ENCODE peak calls at places on chromosome 9, in six cellular contexts. M is pancreas, K is stomach, X is adipocyte, Z is uterus, D is IMR-90. O is an unnamed sample. For H3K4me1, the result is how much of the 10 kb centered on the place peaks cover.

GRCh38 chr9:38382141-38382540 is 10.4 kb upstream of the ALDH1B1 start:
- DNase-seq in Z (no peak), D (no peak), K (no peak), X (no peak), M (no peak), O (no peak)

GRCh38 chr9:121972501-121972981 is 120.6 kb downstream of the TTLL11 start:
- DNase-seq in K (peak), Z (no peak), M (peak), D (peak), X (peak), O (no peak)

GRCh38 chr9:92948032-92948534 is 760 bp downstream of the FGD3 start:
- DNase-seq in Z (no peak), K (no peak), M (no peak), X (no peak), D (no peak), O (no peak)

GRCh38 chr9:114735732-114736131 is 53.7 kb upstream of the TEX48 start:
- DNase-seq in X (no peak), D (no peak), Z (no peak), K (no peak), M (no peak), O (no peak)

GRCh38 chr9:123081824-123082223 is 48.4 kb downstream of the GPR21 start:
- DNase-seq in D (peak), X (peak), Z (no peak), M (no peak), K (no peak), O (no peak)

GRCh38 chr9:125440411-125440810 is 178.8 kb downstream of the GAPVD1 start:
- DNase-seq in M (no peak), K (peak), Z (no peak), X (no peak), D (no peak), O (no peak)

GRCh38 chr9:13244190-13244589 is 35.3 kb downstream of the MPDZ start:
- DNase-seq in Z (no peak), D (no peak), K (no peak), X (no peak), M (no peak), O (no peak)

GRCh38 chr9:121947683-121948300 is 145.3 kb downstream of the TTLL11 start:
- DNase-seq in Z (no peak), K (no peak), X (no peak), D (no peak), M (no peak), O (no peak)

GRCh38 chr9:127541865-127542264 is 70.2 kb upstream of the STXBP1 start:
- DNase-seq in X (peak), K (no peak), M (no peak), D (no peak), Z (peak), O (no peak)

GRCh38 chr9:133693116-133693515 is 45.0 kb downstream of the SARDH start:
- DNase-seq in M (no peak), X (no peak), Z (no peak), D (no peak), K (no peak), O (peak)

GRCh38 chr9:106862946-106863740 is at the start of gene ZNF462:
- DNase-seq in Z (peak), D (peak), X (peak), K (no peak), M (no peak), O (no peak)

GRCh38 chr9:99037768-99038167 is 67.1 kb upstream of the TGFBR1 start:
- DNase-seq in M (no peak), X (peak), Z (no peak), K (no peak), D (no peak), O (no peak)

GRCh38 chr9:105246656-105247162 is 2.3 kb downstream of the SLC44A1 start:
- DNase-seq in Z (no peak), X (no peak), K (no peak), M (no peak), D (no peak), O (no peak)

GRCh38 chr9:137429974-137430722 is 7.0 kb downstream of the NOXA1 start:
- DNase-seq in D (no peak), Z (no peak), K (peak), X (no peak), M (no peak), O (peak)

GRCh38 chr9:37342895-37343294 is 79.6 kb upstream of the GRHPR start:
- DNase-seq in X (no peak), K (no peak), Z (no peak), D (no peak), M (no peak), O (no peak)

GRCh38 chr9:3740690-3741419 is 215.1 kb upstream of the RFX3 start:
- DNase-seq in Z (no peak), K (no peak), D (peak), X (peak), M (no peak), O (no peak)

GRCh38 chr9:99051353-99051752 is 53.6 kb upstream of the TGFBR1 start:
- DNase-seq in X (no peak), D (no peak), Z (no peak), K (no peak), M (no peak), O (no peak)

GRCh38 chr9:138074516-138074915 is 196.9 kb downstream of the CACNA1B start:
- DNase-seq in K (peak), M (no peak), D (no peak), X (no peak), Z (peak), O (peak)

GRCh38 chr9:70829591-70830265 is 291.7 kb downstream of the TRPM3 start:
- DNase-seq in Z (no peak), M (no peak), X (no peak), D (no peak), K (no peak), O (no peak)

GRCh38 chr9:4486176-4486575 is 4.1 kb upstream of the SLC1A1 start:
- DNase-seq in D (no peak), X (no peak), Z (no peak), M (no peak), K (no peak), O (no peak)

GRCh38 chr9:124629600-124629999 is 122.4 kb upstream of the NR5A1 start:
- DNase-seq in Z (no peak), X (peak), K (no peak), D (peak), M (no peak), O (no peak)

GRCh38 chr9:106307670-106308069 is 555.3 kb upstream of the ZNF462 start:
- DNase-seq in D (no peak), M (no peak), Z (no peak), K (no peak), X (no peak), O (no peak)

GRCh38 chr9:137506274-137506673 is 43.9 kb downstream of the PNPLA7 start:
- DNase-seq in X (no peak), D (no peak), Z (no peak), M (no peak), K (peak), O (peak)

DNA sequence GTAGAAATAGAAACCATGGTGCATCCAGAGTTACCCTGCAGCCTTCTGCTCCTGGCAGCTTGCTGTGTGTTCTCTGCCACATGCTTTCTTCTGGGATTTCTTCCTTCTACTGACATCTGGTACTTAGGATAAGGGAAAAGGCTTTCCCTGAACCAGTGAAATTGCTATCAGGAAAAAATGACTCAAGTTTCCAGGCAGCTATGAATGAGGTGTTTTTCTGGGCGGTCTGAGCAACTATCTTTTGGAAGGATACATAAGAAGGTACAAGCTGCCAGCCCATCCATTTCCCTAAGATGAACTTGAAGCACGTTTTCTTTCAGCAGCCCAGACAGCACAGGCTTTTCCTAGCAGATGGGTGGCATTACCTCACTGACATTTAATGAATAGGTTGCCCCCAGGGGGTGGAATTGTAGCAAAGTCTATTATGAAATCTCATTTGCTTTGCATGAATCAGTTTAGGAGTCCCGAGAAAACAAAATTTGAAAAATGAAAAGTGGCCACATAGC is 108.7 kb downstream of the C9orf152 start:
- DNase-seq in K (no peak), D (peak), M (no peak), X (peak), Z (peak), O (no peak)
- H3K4me1 ChIP-seq in K (under half), D (under half), M (under half), X (half or more), Z (under half), O (half or more)

GRCh38 chr9:21681641-21682040 is 120.8 kb upstream of the MTAP start:
- DNase-seq in Z (no peak), K (no peak), X (peak), D (peak), M (no peak), O (no peak)
- H3K4me1 ChIP-seq in Z (under half), K (under half), X (half or more), D (under half), M (under half), O (under half)

GRCh38 chr9:6763244-6763643 is 5.5 kb downstream of the KDM4C start:
- DNase-seq in X (no peak), D (no peak), Z (no peak), K (no peak), M (no peak), O (no peak)

GRCh38 chr9:6771722-6772121 is 13.9 kb downstream of the KDM4C start:
- DNase-seq in D (no peak), M (no peak), K (no peak), X (no peak), Z (no peak), O (no peak)

GRCh38 chr9:6765396-6765795 is 7.6 kb downstream of the KDM4C start:
- DNase-seq in X (no peak), K (no peak), D (no peak), Z (no peak), M (no peak), O (no peak)

GRCh38 chr9:6764570-6765334 is 7.0 kb downstream of the KDM4C start:
- DNase-seq in M (no peak), X (no peak), D (no peak), Z (no peak), K (no peak), O (no peak)

GRCh38 chr9:6766606-6767005 is 8.8 kb downstream of the KDM4C start:
- DNase-seq in Z (no peak), M (no peak), X (no peak), D (no peak), K (no peak), O (no peak)
- H3K4me1 ChIP-seq in Z (under half), M (under half), X (under half), D (under half), K (half or more), O (under half)

DNA sequence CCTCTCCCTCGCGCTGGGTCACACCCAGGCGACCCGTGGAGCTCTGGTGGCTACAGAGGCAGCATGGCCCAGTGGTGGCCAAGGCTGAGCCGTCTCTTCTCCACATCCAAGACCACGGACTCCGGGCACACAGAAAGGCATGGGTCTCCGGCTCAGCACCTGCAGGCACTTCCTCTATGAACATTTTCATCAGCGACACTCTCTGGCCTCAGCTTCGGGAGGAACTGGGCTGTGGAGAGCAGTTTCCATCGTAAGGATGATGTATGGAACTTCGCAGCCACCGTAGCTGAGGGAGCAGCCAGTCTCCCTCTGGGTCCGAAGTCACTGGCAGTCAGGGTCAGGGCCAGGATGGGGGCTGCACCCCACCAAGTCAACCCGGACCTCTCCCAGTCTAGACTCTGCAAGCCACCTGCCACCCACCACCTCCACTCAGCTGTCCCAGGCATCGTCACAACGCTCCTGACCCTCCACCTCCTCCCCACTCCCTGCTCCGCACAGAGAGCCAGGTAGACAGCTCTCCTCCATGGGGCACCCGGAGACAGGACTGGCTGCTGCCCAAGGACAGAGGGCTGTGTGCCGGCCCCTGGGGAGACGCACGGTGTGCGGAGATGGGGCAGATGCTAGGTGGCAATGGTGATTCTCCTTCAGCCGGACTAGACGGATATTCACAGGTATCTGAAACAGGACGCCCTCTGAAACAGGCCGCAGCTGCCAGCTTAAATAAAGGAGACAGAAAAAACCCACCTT is 9.7 kb downstream of the QSOX2 start:
- DNase-seq in M (no peak), K (no peak), X (no peak), D (no peak), Z (no peak), O (no peak)
- H3K4me1 ChIP-seq in M (under half), K (under half), X (under half), D (under half), Z (under half), O (half or more)

DNA sequence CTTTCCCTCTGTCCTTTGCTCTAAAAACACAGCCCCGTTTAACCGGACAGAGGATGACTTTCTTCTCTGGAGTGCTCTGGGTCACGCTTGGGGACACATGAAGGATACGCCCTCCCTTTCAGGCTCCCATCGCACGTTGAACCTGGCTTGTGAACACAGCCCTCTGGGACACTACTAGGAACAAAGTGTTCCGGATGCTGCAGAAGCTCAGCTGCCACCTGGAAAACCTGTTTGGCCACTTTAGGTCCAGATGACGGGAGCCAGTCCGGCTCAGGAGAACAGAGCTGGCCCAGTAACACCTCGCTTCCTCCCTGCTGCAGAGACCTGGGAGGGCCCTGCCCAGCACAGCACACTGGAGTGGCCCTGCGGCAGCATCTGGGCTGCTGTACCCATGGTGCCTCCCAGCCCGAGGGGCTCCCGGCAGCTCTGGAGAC is 60.1 kb downstream of the GADD45G start:
- DNase-seq in D (no peak), K (peak), M (peak), X (no peak), Z (no peak), O (no peak)
- H3K4me1 ChIP-seq in D (under half), K (half or more), M (half or more), X (under half), Z (under half), O (under half)

O was measured in spleen.